ENCODE peak calls at places on chromosomes 12 and 14, in six cellular contexts. T is sigmoid colon, Y is MM.1S, K is H9, F is dorsolateral prefrontal cortex, N is PC-3. O is an unnamed sample.

GRCh38 chr12:106109168-106109910 is 29.4 kb downstream of the NUAK1 start:
- DNase-seq in T (no peak), F (no peak), Y (no peak), K (no peak), N (no peak), O (no peak)

GRCh38 chr12:92802906-92803305 is 100.1 kb downstream of the PLEKHG7 start:
- DNase-seq in Y (no peak), F (no peak), K (no peak), T (no peak), N (no peak), O (no peak)

GRCh38 chr12:125332900-125333299 is 267.7 kb downstream of the AACS start:
- DNase-seq in N (no peak), T (no peak), K (peak; percentile 67), Y (no peak), F (no peak), O (peak; percentile 22)

GRCh38 chr14:79442776-79443175 is 768.5 kb downstream of the DIO2 start:
- DNase-seq in T (no peak), F (no peak), N (no peak), K (no peak), Y (no peak), O (no peak)

GRCh38 chr12:843609-844008 is 91.2 kb downstream of the WNK1 start:
- DNase-seq in N (peak; percentile 84), K (no peak), T (no peak), Y (no peak), F (no peak), O (no peak)

GRCh38 chr12:102372112-102372511 is 108.3 kb downstream of the IGF1 start:
- DNase-seq in N (no peak), Y (no peak), F (no peak), K (no peak), T (no peak), O (no peak)

GRCh38 chr12:124321556-124322270 is 26.8 kb downstream of the RFLNA start:
- DNase-seq in K (no peak), T (no peak), F (no peak), N (no peak), Y (no peak), O (no peak)

GRCh38 chr12:133129368-133130037 is 571 bp downstream of the ZNF891 start:
- DNase-seq in N (peak; percentile 35), K (no peak), F (no peak), T (no peak), Y (no peak), O (no peak)

GRCh38 chr14:61475316-61475715 is 153.9 kb downstream of the PRKCH start:
- DNase-seq in N (peak; percentile 89), F (no peak), Y (peak; percentile 48), K (no peak), T (no peak), O (no peak)

GRCh38 chr12:124298685-124299410 is 4.0 kb downstream of the RFLNA start:
- DNase-seq in F (no peak), K (no peak), N (no peak), T (no peak), Y (no peak), O (no peak)

DNA sequence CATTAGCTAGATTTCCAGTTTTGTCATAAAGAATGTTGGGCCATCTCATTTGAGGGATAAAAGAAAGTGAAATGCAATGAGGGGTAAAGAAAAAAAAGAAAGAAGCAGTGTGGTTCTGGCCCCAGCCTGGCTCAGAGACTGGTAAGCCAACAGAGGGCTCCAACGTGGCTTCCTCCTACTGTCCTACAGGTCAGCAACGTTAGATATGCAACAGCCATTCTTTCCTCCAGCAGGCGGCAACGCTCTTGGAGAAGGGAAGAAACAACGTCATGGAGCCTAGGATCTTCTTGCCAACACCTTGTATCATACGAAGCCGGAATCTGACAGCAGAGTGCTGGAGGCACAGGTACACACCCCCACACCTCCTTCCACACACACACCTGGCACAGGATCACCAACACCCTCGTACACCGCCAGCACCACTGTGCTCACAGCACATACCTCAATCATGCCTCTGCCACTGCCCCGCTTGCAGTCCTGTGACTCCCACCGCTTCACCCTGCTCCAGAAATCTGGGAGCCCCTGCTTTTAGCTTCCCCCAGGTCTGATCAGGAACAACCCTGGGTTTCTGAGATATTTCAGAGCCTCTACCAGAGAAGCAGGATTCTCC is 102.8 kb downstream of the RPAP3 start:
- DNase-seq in T (no peak), N (no peak), Y (no peak), F (no peak), K (peak; percentile 41), O (no peak)
- TF ChIP-seq CTCF in T (no peak), N (no peak), Y (no peak), F (no peak), K (peak; percentile 27), O (no peak)

GRCh38 chr14:59254146-59254910 is 65.9 kb downstream of the DAAM1 start:
- DNase-seq in Y (no peak), K (no peak), N (peak; percentile 73), F (peak; percentile 16), T (peak; percentile 90), O (no peak)

GRCh38 chr14:59251811-59252771 is 63.6 kb downstream of the DAAM1 start:
- DNase-seq in Y (no peak), T (no peak), F (no peak), K (no peak), N (no peak), O (no peak)

GRCh38 chr14:59254911-59255545 is 66.6 kb downstream of the DAAM1 start:
- DNase-seq in T (peak; percentile 73), Y (no peak), F (no peak), N (no peak), K (no peak), O (no peak)

GRCh38 chr14:59253527-59253926 is 65.1 kb downstream of the DAAM1 start:
- DNase-seq in T (no peak), F (no peak), K (no peak), Y (no peak), N (no peak), O (no peak)

GRCh38 chr14:59252772-59253500 is 64.5 kb downstream of the DAAM1 start:
- DNase-seq in Y (no peak), T (no peak), N (no peak), K (no peak), F (no peak), O (no peak)
- H3K27ac ChIP-seq in Y (no peak overlapping the region), T (peak overlapping the region; percentile 86), N (no peak overlapping the region), K (no peak overlapping the region), F (no peak overlapping the region), O (peak overlapping the region; percentile 96)

GRCh38 chr14:72686832-72687231 is 207.1 kb downstream of the DPF3 start:
- DNase-seq in Y (no peak), F (no peak), N (no peak), K (no peak), T (no peak), O (no peak)

GRCh38 chr14:72686101-72686500 is 207.8 kb downstream of the DPF3 start:
- DNase-seq in N (peak; percentile 26), Y (no peak), F (no peak), T (no peak), K (no peak), O (no peak)

GRCh38 chr14:72692678-72693077 is 201.2 kb downstream of the DPF3 start:
- DNase-seq in K (peak; percentile 79), F (no peak), Y (no peak), N (no peak), T (no peak), O (no peak)

GRCh38 chr14:72688990-72689677 is 204.8 kb downstream of the DPF3 start:
- DNase-seq in K (peak; percentile 35), T (no peak), N (no peak), Y (no peak), F (no peak), O (no peak)

GRCh38 chr14:72690324-72690723 is 203.6 kb downstream of the DPF3 start:
- DNase-seq in Y (no peak), K (no peak), T (no peak), F (no peak), N (no peak), O (no peak)
- TF ChIP-seq CTCF in Y (no peak), K (no peak), T (no peak), F (no peak), N (no peak), O (no peak)

GRCh38 chr12:113334786-113335539 is at the start of gene SLC8B1:
- DNase-seq in Y (peak; percentile 53), N (peak; percentile 93), K (peak; percentile 95), T (peak; percentile 94), F (peak; percentile 89), O (peak; percentile 92)
- H3K27ac ChIP-seq in Y (no peak within 1 kb of the TSS), N (no peak within 1 kb of the TSS), K (no peak within 1 kb of the TSS), T (peak within 1 kb of the TSS; percentile 74), F (peak within 1 kb of the TSS; percentile 5), O (peak within 1 kb of the TSS; percentile 84)

GRCh38 chr12:83121886-83122622 is 435.3 kb downstream of the TMTC2 start:
- DNase-seq in Y (no peak), K (no peak), T (no peak), N (no peak), F (peak; percentile 14), O (no peak)
- TF ChIP-seq CTCF in Y (no peak), K (no peak), T (no peak), N (no peak), F (no peak), O (no peak)

DNA sequence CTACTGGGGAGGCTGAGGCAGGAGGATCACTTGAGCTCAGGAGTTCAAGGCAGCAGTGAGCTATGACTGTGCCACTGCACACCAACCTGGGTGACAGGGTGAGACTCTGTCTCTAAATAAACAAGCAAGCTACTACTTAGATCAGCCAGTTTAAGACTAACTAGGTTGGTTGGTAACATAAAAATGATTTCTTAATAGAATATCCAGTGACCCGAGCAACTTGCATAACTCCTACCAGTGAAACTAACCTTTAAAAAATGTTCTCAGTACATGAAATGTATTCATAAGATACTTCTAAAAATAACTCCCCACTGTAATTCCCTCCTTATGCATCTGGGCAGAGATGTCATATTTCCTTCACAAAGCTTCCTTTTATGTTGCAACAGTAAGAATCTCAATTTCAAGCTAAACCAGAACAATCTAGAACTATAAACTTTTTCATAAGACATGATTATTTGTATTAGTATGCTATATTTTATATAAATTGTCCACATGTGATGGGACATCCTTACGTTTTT is 15.8 kb downstream of the TAOK3 start:
- DNase-seq in T (no peak), F (no peak), N (peak; percentile 54), Y (no peak), K (no peak), O (no peak)
- H3K27ac ChIP-seq in T (peak overlapping the region; percentile 79), F (peak overlapping the region; percentile 89), N (peak overlapping the region; percentile 31), Y (no peak overlapping the region), K (no peak overlapping the region), O (peak overlapping the region; percentile 17)